ENCODE peak calls at places on chromosomes 5 and 9, in six cellular contexts. E is OCI-LY7; B is spleen; R is sigmoid colon; V is effector memory CD4-positive, alpha-beta T cell; C is lower lobe of right lung. W is an unnamed sample.

GRCh38 chr9:123552530-123552929 is 196.5 kb downstream of the CRB2 start:
- DNase-seq in E (no peak), B (no peak), R (no peak), V (no peak), C (no peak), W (no peak)

GRCh38 chr5:956941-957729 is 51.5 kb upstream of the NKD2 start:
- DNase-seq in E (no peak), B (no peak), R (no peak), V (no peak), C (no peak), W (no peak)

GRCh38 chr5:73531356-73531755 is 33.1 kb downstream of the BTF3 start:
- DNase-seq in E (no peak), B (no peak), R (no peak), V (no peak), C (no peak), W (no peak)

GRCh38 chr5:18281947-18282557 is 647.8 kb downstream of the TAF11L14 start:
- DNase-seq in E (peak; percentile 25), B (no peak), R (no peak), V (no peak), C (no peak), W (no peak)

GRCh38 chr5:43281840-43282658 is 31.2 kb downstream of the HMGCS1 start:
- DNase-seq in E (no peak), B (no peak), R (no peak), V (no peak), C (no peak), W (no peak)

GRCh38 chr5:84383816-84384603 is 670 bp downstream of the EDIL3 start:
- DNase-seq in E (no peak), B (peak; percentile 60), R (no peak), V (no peak), C (peak; percentile 48), W (no peak)

GRCh38 chr5:154970759-154971158 is 29.9 kb downstream of the MRPL22 start:
- DNase-seq in E (no peak), B (no peak), R (no peak), V (no peak), C (no peak), W (no peak)

GRCh38 chr5:137599479-137599878 is 100.4 kb upstream of the SPOCK1 start:
- DNase-seq in E (no peak), B (no peak), R (no peak), V (no peak), C (no peak), W (no peak)

GRCh38 chr9:90966475-90967150 is 165.0 kb downstream of the SYK start:
- DNase-seq in E (no peak), B (no peak), R (no peak), V (no peak), C (no peak), W (no peak)

GRCh38 chr5:159286420-159287035 is 23.4 kb downstream of the UBLCP1 start:
- DNase-seq in E (peak; percentile 52), B (no peak), R (no peak), V (no peak), C (no peak), W (no peak)

GRCh38 chr9:11016081-11016480 is 403.3 kb upstream of the PTPRD start:
- DNase-seq in E (no peak), B (no peak), R (no peak), V (no peak), C (no peak), W (no peak)

GRCh38 chr5:7837401-7837800 is 13.5 kb downstream of the CFAP90 start:
- DNase-seq in E (no peak), B (no peak), R (no peak), V (no peak), C (no peak), W (no peak)

GRCh38 chr5:93381057-93381456 is 200.0 kb downstream of the NR2F1-AS1 start:
- DNase-seq in E (no peak), B (no peak), R (no peak), V (no peak), C (no peak), W (no peak)

GRCh38 chr9:99433555-99433954 is 211.5 kb downstream of the SEC61B start:
- DNase-seq in E (peak; percentile 2), B (no peak), R (no peak), V (no peak), C (peak; percentile 68), W (peak; percentile 62)

GRCh38 chr9:99720455-99721050 is 101.1 kb upstream of the NR4A3 start:
- DNase-seq in E (no peak), B (no peak), R (no peak), V (no peak), C (no peak), W (no peak)

GRCh38 chr5:158978061-158978745 is 121.5 kb downstream of the EBF1 start:
- DNase-seq in E (no peak), B (no peak), R (no peak), V (no peak), C (no peak), W (no peak)

GRCh38 chr5:139574641-139575312 is 13.6 kb downstream of the UBE2D2 start:
- DNase-seq in E (peak; percentile 79), B (no peak), R (no peak), V (no peak), C (no peak), W (no peak)

GRCh38 chr5:160797020-160797419 is 55.0 kb downstream of the ATP10B start:
- DNase-seq in E (no peak), B (no peak), R (no peak), V (no peak), C (no peak), W (no peak)
- H3K9me3 ChIP-seq in E (no peaks in the 10 kb centered on the region), B (no peaks in the 10 kb centered on the region), R (no peaks in the 10 kb centered on the region), V (no peaks in the 10 kb centered on the region), C (no peaks in the 10 kb centered on the region), W (no peaks in the 10 kb centered on the region)

GRCh38 chr5:124905256-124905655 is 158.8 kb upstream of the ZNF608 start:
- DNase-seq in E (no peak), B (no peak), R (no peak), V (no peak), C (no peak), W (no peak)

GRCh38 chr5:124906339-124907097 is 160.1 kb upstream of the ZNF608 start:
- DNase-seq in E (peak; percentile 42), B (no peak), R (peak; percentile 87), V (no peak), C (no peak), W (peak; percentile 75)

GRCh38 chr5:124905756-124906155 is 159.3 kb upstream of the ZNF608 start:
- DNase-seq in E (no peak), B (no peak), R (no peak), V (no peak), C (no peak), W (no peak)

GRCh38 chr5:124901081-124901480 is 154.6 kb upstream of the ZNF608 start:
- DNase-seq in E (no peak), B (no peak), R (no peak), V (no peak), C (no peak), W (no peak)

GRCh38 chr5:124902097-124902821 is 155.8 kb upstream of the ZNF608 start:
- DNase-seq in E (peak; percentile 81), B (no peak), R (no peak), V (no peak), C (no peak), W (no peak)
- H3K27ac ChIP-seq in E (peak overlapping the region; percentile 41), B (peak overlapping the region; percentile 1), R (no peak overlapping the region), V (no peak overlapping the region), C (no peak overlapping the region), W (peak overlapping the region; percentile 31)

GRCh38 chr9:95073042-95073607 is 244.4 kb downstream of the FANCC start:
- DNase-seq in E (no peak), B (no peak), R (peak; percentile 68), V (no peak), C (no peak), W (peak; percentile 55)
- H3K4me3 ChIP-seq in E (no peak overlapping the region), B (no peak overlapping the region), R (no peak overlapping the region), V (no peak overlapping the region), C (no peak overlapping the region), W (no peak overlapping the region)

GRCh38 chr5:124460000-124460399 is 286.4 kb downstream of the ZNF608 start:
- DNase-seq in E (no peak), B (no peak), R (no peak), V (no peak), C (no peak), W (no peak)

GRCh38 chr5:124460666-124461065 is 285.8 kb downstream of the ZNF608 start:
- DNase-seq in E (no peak), B (no peak), R (no peak), V (no peak), C (no peak), W (no peak)

GRCh38 chr5:124463840-124464239 is 282.6 kb downstream of the ZNF608 start:
- DNase-seq in E (no peak), B (no peak), R (no peak), V (no peak), C (no peak), W (no peak)

GRCh38 chr5:124461110-124461509 is 285.3 kb downstream of the ZNF608 start:
- DNase-seq in E (no peak), B (no peak), R (no peak), V (no peak), C (no peak), W (no peak)

DNA sequence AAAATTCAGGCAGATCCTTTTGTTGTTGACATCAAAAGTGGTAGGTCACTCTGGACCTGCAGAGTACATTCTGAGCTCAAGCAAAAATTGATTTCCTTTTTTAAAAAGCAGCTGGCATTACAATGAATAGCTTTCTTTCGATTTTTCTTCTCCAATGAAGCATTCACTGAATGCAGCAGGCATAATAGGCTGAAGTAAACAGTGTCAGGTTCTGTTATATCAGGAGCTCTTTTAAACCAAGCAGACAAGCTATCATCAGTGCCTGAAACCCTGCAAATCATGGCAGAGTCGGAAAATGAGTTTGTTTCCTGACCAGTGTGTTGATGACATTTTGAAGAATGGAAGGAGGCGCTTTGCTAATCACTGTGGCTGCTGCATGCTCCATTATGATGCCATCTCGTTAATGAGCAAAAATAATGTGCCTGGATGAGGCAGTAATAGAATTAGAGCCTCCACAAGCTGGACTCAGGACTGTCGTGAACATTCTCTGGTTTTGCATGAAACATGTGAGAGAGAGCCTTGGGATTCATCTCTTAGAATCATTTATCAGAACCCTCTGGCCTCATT is 284.5 kb downstream of the ZNF608 start:
- DNase-seq in E (peak; percentile 21), B (no peak), R (no peak), V (no peak), C (no peak), W (no peak)
- H3K9me3 ChIP-seq in E (peaks cover 35% of the 10 kb centered on the region), B (peaks cover 16% of the 10 kb centered on the region), R (no peaks in the 10 kb centered on the region), V (no peaks in the 10 kb centered on the region), C (no peaks in the 10 kb centered on the region), W (no peaks in the 10 kb centered on the region)

GRCh38 chr5:149279651-149280050 is 8.0 kb downstream of the AFAP1L1 start:
- DNase-seq in E (no peak), B (no peak), R (no peak), V (no peak), C (no peak), W (no peak)
- H3K27ac ChIP-seq in E (no peak overlapping the region), B (no peak overlapping the region), R (no peak overlapping the region), V (no peak overlapping the region), C (no peak overlapping the region), W (peak overlapping the region; percentile 88)